ENCODE peak calls at places on chromosome 4, in seven cellular contexts. U is ascending aorta; Q is IMR-90; I is CD8-positive, alpha-beta T cell; M is psoas muscle; P is mammary epithelial cell; T is heart left ventricle. E is an unnamed sample. For H3K4me1 and H3K36me3, the result is how much of the 10 kb centered on the place peaks cover.

GRCh38 chr4:128338634-128339355 is 51.2 kb upstream of the PGRMC2 start:
- DNase-seq in T (no peak), U (no peak), M (no peak), I (no peak), P (peak), Q (peak), E (no peak)

GRCh38 chr4:7762376-7763040 is 177.2 kb downstream of the AFAP1 start:
- DNase-seq in M (no peak), I (no peak), Q (no peak), U (no peak), P (no peak), T (no peak), E (no peak)

GRCh38 chr4:174278467-174278866 is 5.0 kb downstream of the FBXO8 start:
- DNase-seq in T (no peak), M (no peak), P (peak), I (no peak), Q (no peak), U (no peak), E (no peak)

GRCh38 chr4:121030711-121031110 is 41.6 kb downstream of the NDNF start:
- DNase-seq in I (no peak), U (no peak), M (no peak), P (no peak), Q (no peak), T (no peak), E (no peak)

GRCh38 chr4:1346781-1347409 is at the start of gene UVSSA:
- DNase-seq in U (peak), M (peak), I (peak), P (peak), Q (peak), T (peak), E (peak)

GRCh38 chr4:23881052-23881501 is 8.8 kb downstream of the PPARGC1A start:
- DNase-seq in Q (no peak), I (no peak), M (no peak), U (no peak), P (peak), T (no peak), E (no peak)

GRCh38 chr4:184473515-184474260 is 662 bp downstream of the IRF2 start:
- DNase-seq in M (peak), I (peak), P (peak), Q (peak), T (peak), U (peak), E (peak)

GRCh38 chr4:8470451-8471024 is 30.0 kb downstream of the TRMT44 start:
- DNase-seq in U (no peak), M (no peak), P (no peak), I (no peak), T (no peak), Q (no peak), E (no peak)

GRCh38 chr4:85452073-85452764 is 22.7 kb upstream of the ARHGAP24 start:
- DNase-seq in U (no peak), Q (no peak), T (no peak), P (no peak), I (no peak), M (no peak), E (no peak)

GRCh38 chr4:112938461-112939058 is 110.9 kb upstream of the ANK2 start:
- DNase-seq in U (no peak), P (peak), Q (peak), M (no peak), I (no peak), T (no peak), E (no peak)

GRCh38 chr4:88629826-88630225 is 37.5 kb downstream of the HERC3 start:
- DNase-seq in I (no peak), Q (peak), T (no peak), P (no peak), M (no peak), U (no peak), E (no peak)

GRCh38 chr4:125390126-125390525 is 75.4 kb downstream of the FAT4 start:
- DNase-seq in I (no peak), Q (peak), M (no peak), T (no peak), P (peak), U (no peak), E (no peak)

GRCh38 chr4:31692407-31692940 is 972.3 kb downstream of the PCDH7 start:
- DNase-seq in P (no peak), I (no peak), U (no peak), Q (no peak), M (no peak), T (no peak), E (no peak)

GRCh38 chr4:17957689-17958088 is 63.9 kb downstream of the LCORL start:
- DNase-seq in I (no peak), P (no peak), Q (peak), U (no peak), M (no peak), T (no peak), E (no peak)

GRCh38 chr4:82797591-82798081 is 960 bp downstream of the SCD5 start:
- DNase-seq in Q (peak), M (peak), U (no peak), P (peak), I (no peak), T (no peak), E (peak)

GRCh38 chr4:26937567-26937966 is 76.9 kb downstream of the STIM2 start:
- DNase-seq in I (no peak), M (no peak), T (no peak), P (no peak), Q (no peak), U (no peak), E (no peak)

GRCh38 chr4:93529692-93530091 is 298.9 kb upstream of the ATOH1 start:
- DNase-seq in M (no peak), I (no peak), P (no peak), T (no peak), Q (no peak), U (no peak), E (no peak)

GRCh38 chr4:37946503-37947179 is 13.6 kb upstream of the PTTG2 start:
- DNase-seq in P (no peak), Q (no peak), M (peak), I (no peak), U (no peak), T (no peak), E (no peak)

GRCh38 chr4:42474406-42474805 is 77.1 kb downstream of the SHISA3 start:
- DNase-seq in T (no peak), P (no peak), U (no peak), M (no peak), I (no peak), Q (no peak), E (no peak)

GRCh38 chr4:110442309-110442708 is 33.6 kb upstream of the ENPEP start:
- DNase-seq in T (no peak), M (no peak), P (peak), U (no peak), I (no peak), Q (no peak), E (no peak)

GRCh38 chr4:100895572-100896197 is 377.9 kb upstream of the EMCN start:
- DNase-seq in T (no peak), I (no peak), M (no peak), U (no peak), Q (no peak), P (no peak), E (no peak)

GRCh38 chr4:51890760-51891159 is 47.8 kb downstream of the DCUN1D4 start:
- DNase-seq in Q (no peak), P (no peak), I (no peak), M (no peak), T (no peak), U (no peak), E (no peak)

GRCh38 chr4:51884606-51885005 is 41.7 kb downstream of the DCUN1D4 start:
- DNase-seq in M (no peak), U (no peak), T (no peak), Q (no peak), P (no peak), I (no peak), E (no peak)

GRCh38 chr4:51884055-51884454 is 41.1 kb downstream of the DCUN1D4 start:
- DNase-seq in I (no peak), M (no peak), Q (no peak), P (no peak), U (no peak), T (no peak), E (no peak)

GRCh38 chr4:51880016-51880915 is 37.3 kb downstream of the DCUN1D4 start:
- DNase-seq in P (peak), Q (peak), T (no peak), M (no peak), U (no peak), I (no peak), E (no peak)

GRCh38 chr4:51885371-51885770 is 42.4 kb downstream of the DCUN1D4 start:
- DNase-seq in T (no peak), P (no peak), I (no peak), Q (peak), M (no peak), U (no peak), E (no peak)
- TF ChIP-seq CTCF in T (peak), P (peak), I (peak), Q (peak), M (peak), U (peak), E (no peak)

DNA sequence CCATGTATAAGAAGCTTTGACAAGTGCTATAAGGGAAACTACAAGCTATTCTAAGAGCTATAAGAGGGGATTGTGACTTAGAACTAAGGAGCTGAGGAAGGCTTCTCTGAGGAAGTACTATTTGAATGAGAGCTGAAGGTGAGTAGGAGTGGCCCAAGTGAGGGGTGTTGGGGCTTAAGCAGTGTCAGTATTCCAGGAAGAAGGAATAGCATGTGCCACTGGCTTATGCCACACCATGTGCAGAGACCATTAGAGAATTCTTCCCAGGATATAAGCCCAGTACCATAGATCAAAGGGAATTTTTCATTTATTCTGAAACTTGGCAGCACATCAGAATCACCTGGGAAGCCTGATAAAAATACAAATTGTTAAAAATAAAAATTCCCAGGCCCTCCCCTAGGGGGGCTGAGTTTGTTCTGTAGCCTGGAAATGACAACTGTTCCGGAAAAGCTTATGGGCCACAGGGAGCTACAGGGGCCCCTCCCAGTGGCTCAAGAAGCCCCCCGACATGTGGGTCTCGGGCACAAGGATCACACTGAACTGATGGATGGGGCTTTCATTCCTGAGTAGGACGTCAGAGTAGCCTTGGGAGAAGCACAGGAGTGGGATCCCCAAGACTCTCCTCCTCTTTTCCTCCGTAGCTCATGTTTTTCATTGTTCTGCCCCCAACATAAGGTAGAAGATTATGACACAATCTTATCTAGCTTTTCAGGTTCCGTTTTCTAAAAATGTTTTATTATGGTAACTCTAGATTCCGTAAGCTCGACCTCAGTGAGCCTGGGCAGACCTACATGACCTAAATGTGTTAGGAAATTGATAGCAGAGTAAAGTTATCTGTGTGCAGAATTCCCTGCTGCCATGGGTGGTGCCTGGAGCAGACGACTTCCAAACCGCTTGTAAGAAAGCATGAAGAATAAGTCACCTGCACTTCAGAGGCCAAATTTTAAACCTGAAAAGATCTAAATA is 119.3 kb downstream of the AFF1 start:
- DNase-seq in T (no peak), U (no peak), P (no peak), I (no peak), M (no peak), Q (no peak), E (no peak)
- H3K4me1 ChIP-seq in T (half or more), U (half or more), P (under half), I (under half), M (half or more), Q (under half), E (under half)

GRCh38 chr4:74659576-74660411 is 134.5 kb downstream of the BTC start:
- DNase-seq in Q (peak), P (peak), T (no peak), I (no peak), U (peak), M (no peak), E (no peak)

GRCh38 chr4:74658114-74658513 is 136.2 kb downstream of the BTC start:
- DNase-seq in Q (no peak), T (no peak), U (no peak), P (no peak), I (no peak), M (no peak), E (no peak)

GRCh38 chr4:74663631-74664030 is 130.7 kb downstream of the BTC start:
- DNase-seq in I (no peak), U (no peak), T (no peak), P (no peak), M (no peak), Q (no peak), E (no peak)

GRCh38 chr4:74661427-74662171 is 132.7 kb downstream of the BTC start:
- DNase-seq in M (no peak), I (no peak), U (no peak), P (peak), T (no peak), Q (peak), E (no peak)

DNA sequence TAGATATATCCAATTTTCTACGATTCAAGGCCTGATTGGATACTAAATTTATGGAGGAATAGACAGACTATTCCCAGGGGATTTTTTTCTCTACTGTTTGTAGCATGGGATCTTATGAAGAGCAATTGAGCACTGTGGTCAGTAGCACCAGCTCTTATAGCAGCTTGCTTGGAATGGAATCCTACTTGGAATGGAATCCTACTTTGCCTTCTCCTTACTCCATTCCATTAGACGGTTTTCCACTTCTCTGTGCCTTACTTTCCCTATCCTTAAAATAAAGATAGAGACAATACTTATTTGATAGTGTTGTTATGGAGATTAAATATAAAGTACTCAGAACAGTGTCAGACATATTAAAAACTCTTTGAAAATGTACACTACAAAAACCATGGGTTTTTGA is 133.5 kb downstream of the BTC start:
- DNase-seq in P (no peak), U (no peak), Q (no peak), I (no peak), T (no peak), M (no peak), E (no peak)
- H3K36me3 ChIP-seq in P (under half), U (under half), Q (under half), I (under half), T (under half), M (under half), E (under half)

DNA sequence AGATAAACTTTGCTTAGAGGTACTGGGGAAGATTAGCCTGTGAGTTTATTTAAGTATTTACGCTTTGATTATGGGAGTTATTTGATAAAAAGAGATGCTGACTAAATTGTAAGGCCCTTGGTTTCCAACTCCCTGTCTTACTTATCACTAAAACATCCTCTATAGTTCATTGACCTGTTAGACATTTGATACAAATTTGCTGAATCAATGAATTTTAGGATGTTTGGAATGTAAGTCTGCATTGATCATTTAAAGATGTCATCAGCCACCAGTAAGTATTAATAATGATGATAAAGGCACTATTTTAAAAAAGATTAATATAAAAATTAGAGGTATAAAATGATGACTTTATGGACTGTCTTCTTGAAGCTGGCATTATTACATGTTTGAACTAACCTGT is 340.6 kb downstream of the SPRY1 start:
- DNase-seq in T (no peak), U (no peak), M (no peak), I (no peak), Q (no peak), P (no peak), E (no peak)
- TF ChIP-seq CTCF in T (no peak), U (no peak), M (no peak), I (no peak), Q (no peak), P (no peak), E (no peak)

DNA sequence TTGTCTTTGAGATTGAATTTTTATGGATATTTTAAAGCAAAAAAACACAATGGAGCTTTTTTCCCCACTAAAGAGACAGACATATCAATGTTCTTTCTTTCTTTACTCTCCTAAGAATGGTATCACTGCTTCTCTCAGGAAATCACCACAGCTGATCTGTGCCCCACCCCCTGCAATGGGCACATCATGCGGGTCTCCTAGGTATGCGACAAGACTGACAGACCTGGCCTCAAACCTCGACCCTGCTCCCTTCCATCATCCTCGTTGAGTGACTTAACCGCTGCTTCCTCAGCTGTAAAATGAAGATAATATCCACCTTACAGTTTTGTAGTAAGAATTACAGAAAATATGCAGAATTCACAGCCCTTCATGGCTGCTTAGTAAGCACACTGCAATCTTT is 58.3 kb downstream of the LEF1 start:
- DNase-seq in T (no peak), P (no peak), U (no peak), I (no peak), M (no peak), Q (no peak), E (no peak)
- H3K4me1 ChIP-seq in T (under half), P (under half), U (under half), I (half or more), M (under half), Q (under half), E (under half)

GRCh38 chr4:99022566-99022965 is 27.0 kb downstream of the METAP1 start:
- DNase-seq in U (no peak), T (no peak), I (no peak), P (no peak), M (no peak), Q (no peak), E (no peak)
- H3K36me3 ChIP-seq in U (under half), T (under half), I (under half), P (under half), M (under half), Q (under half), E (under half)

GRCh38 chr4:57044996-57045395 is 65.2 kb downstream of the IGFBP7 start:
- DNase-seq in I (no peak), M (no peak), T (no peak), P (no peak), Q (peak), U (no peak), E (no peak)
- TF ChIP-seq CTCF in I (no peak), M (no peak), T (no peak), P (no peak), Q (no peak), U (no peak), E (no peak)